ENCODE peak calls at places on chromosome 9, in nine cellular contexts. L is mammary epithelial cell, K is HCT116, X is heart right ventricle, Q is A549, Z is hypothalamus, A is HFFc6, V is LHCN-M2, S is H9. C is an unnamed sample.
A peak's percentile ranks its signal among the peaks of the same experiment; 100 is the strongest.

GRCh38 chr9:38127271-38127839 is 58.3 kb upstream of the SHB start:
- DNase-seq in L (no peak), X (no peak), V (peak; percentile 63), A (no peak), K (no peak), S (no peak), Z (no peak), Q (no peak), C (no peak)

GRCh38 chr9:93059960-93060591 is 1.6 kb downstream of the SUSD3 start:
- DNase-seq in V (no peak), Z (no peak), Q (no peak), S (no peak), A (no peak), K (no peak), X (no peak), L (no peak), C (no peak)

GRCh38 chr9:36867672-36868471 is 166.2 kb downstream of the PAX5 start:
- DNase-seq in K (no peak), V (no peak), L (no peak), S (no peak), A (no peak), Z (no peak), Q (peak; percentile 29), X (no peak), C (no peak)

GRCh38 chr9:75889977-75890540 is 414 bp upstream of the PCSK5 start:
- DNase-seq in Z (peak; percentile 62), X (peak; percentile 20), L (peak; percentile 64), Q (peak; percentile 58), A (peak; percentile 41), V (peak; percentile 73), K (no peak), S (no peak), C (no peak)

GRCh38 chr9:5468850-5469249 is 18.5 kb downstream of the CD274 start:
- DNase-seq in K (no peak), S (no peak), V (no peak), Z (no peak), Q (no peak), X (no peak), A (no peak), L (no peak), C (no peak)

GRCh38 chr9:133614056-133614455 is 4.9 kb upstream of the FAM163B start:
- DNase-seq in Z (no peak), V (no peak), S (no peak), A (no peak), L (no peak), X (no peak), Q (no peak), K (no peak), C (no peak)

GRCh38 chr9:109468927-109469326 is 29.2 kb downstream of the PTPN3 start:
- DNase-seq in X (no peak), V (no peak), A (no peak), Z (no peak), L (peak; percentile 54), K (no peak), S (no peak), Q (no peak), C (no peak)

GRCh38 chr9:21252727-21253547 is 13.1 kb upstream of the IFNA14 start:
- DNase-seq in Q (peak; percentile 42), Z (no peak), L (peak; percentile 41), K (peak; percentile 38), S (no peak), X (peak; percentile 32), V (peak; percentile 69), A (peak; percentile 29), C (no peak)